ENCODE peak calls at places on chromosomes 1 and 21, in eight cellular contexts. M is myocyte, J is occipital lobe, O is mesendoderm, S is NCI-H774, B is activated T-cell treated with anti-CD3 and anti-CD28 coated beads for 1 hour, W is prostate gland, H is aorta. E is an unnamed sample.

GRCh38 chr1:35574655-35575400 is 1.7 kb downstream of the TFAP2E start:
- DNase-seq in S (no peak), W (peak), H (peak), J (no peak), B (no peak), O (peak), M (no peak), E (peak)

GRCh38 chr1:92990828-92991227 is 29.6 kb upstream of the DIPK1A start:
- DNase-seq in S (no peak), W (no peak), H (no peak), O (no peak), J (no peak), B (no peak), M (no peak), E (no peak)

GRCh38 chr1:18557621-18558465 is 72.8 kb upstream of the PAX7 start:
- DNase-seq in S (no peak), J (peak), W (no peak), O (peak), H (no peak), B (no peak), M (no peak), E (peak)

GRCh38 chr1:27650527-27651175 is 15.7 kb upstream of the FGR start:
- DNase-seq in J (no peak), H (no peak), B (no peak), S (no peak), W (no peak), M (no peak), O (peak), E (no peak)

GRCh38 chr1:24735619-24736375 is 9.4 kb upstream of the CLIC4 start:
- DNase-seq in H (peak), M (no peak), S (no peak), J (no peak), W (peak), B (no peak), O (peak), E (peak)

GRCh38 chr1:65995928-65996327 is 203.2 kb downstream of the PDE4B start:
- DNase-seq in M (no peak), S (no peak), W (no peak), B (no peak), O (no peak), H (no peak), J (no peak), E (no peak)

GRCh38 chr1:47388548-47389238 is 27.4 kb upstream of the FOXE3 start:
- DNase-seq in W (peak), J (peak), O (peak), M (peak), H (peak), B (peak), S (peak), E (peak)

GRCh38 chr1:147171399-147172167 is 687 bp downstream of the PRKAB2 start:
- DNase-seq in H (no peak), M (peak), J (no peak), O (no peak), S (no peak), B (no peak), W (peak), E (no peak)

GRCh38 chr21:44378646-44379581 is 25.5 kb downstream of the TRPM2 start:
- DNase-seq in W (no peak), M (no peak), O (no peak), S (no peak), H (peak), B (no peak), J (no peak), E (peak)

GRCh38 chr1:163528710-163529348 is 207.1 kb downstream of the NUF2 start:
- DNase-seq in W (no peak), M (peak), S (no peak), H (no peak), O (peak), J (no peak), B (no peak), E (no peak)

GRCh38 chr1:16973215-16973614 is 7.2 kb downstream of the MFAP2 start:
- DNase-seq in H (no peak), O (no peak), W (no peak), J (no peak), B (no peak), M (no peak), S (no peak), E (no peak)

GRCh38 chr1:222634180-222635013 is 16.5 kb downstream of the MIA3 start:
- DNase-seq in S (peak), H (no peak), O (peak), M (peak), B (peak), W (peak), J (no peak), E (no peak)

GRCh38 chr1:31531177-31532000 is 44.9 kb upstream of the TINAGL1 start:
- DNase-seq in O (peak), M (peak), J (no peak), S (peak), B (no peak), W (no peak), H (no peak), E (no peak)

GRCh38 chr1:154870734-154871133 is 653 bp upstream of the KCNN3 start:
- DNase-seq in O (no peak), M (no peak), S (no peak), B (no peak), J (no peak), H (no peak), W (no peak), E (no peak)

GRCh38 chr1:245656189-245656717 is 501.5 kb downstream of the KIF26B start:
- DNase-seq in J (no peak), B (no peak), S (no peak), M (peak), H (no peak), O (no peak), W (no peak), E (no peak)

GRCh38 chr21:39613029-39613934 is 542 bp downstream of the B3GALT5 start:
- DNase-seq in S (no peak), J (no peak), M (peak), W (no peak), B (no peak), O (peak), H (no peak), E (no peak)

GRCh38 chr1:51548986-51549619 is 30.0 kb upstream of the EPS15 start:
- DNase-seq in M (no peak), O (no peak), W (no peak), H (no peak), S (no peak), J (no peak), B (no peak), E (no peak)

GRCh38 chr1:154014154-154014910 is 23.8 kb downstream of the RPS27 start:
- DNase-seq in J (no peak), S (no peak), W (no peak), M (no peak), B (no peak), H (no peak), O (no peak), E (no peak)

GRCh38 chr1:24414884-24415333 is 693 bp upstream of the NIPAL3 start:
- DNase-seq in W (no peak), S (no peak), B (no peak), M (peak), H (no peak), J (no peak), O (no peak), E (no peak)

GRCh38 chr1:211581521-211581920 is 2.6 kb upstream of the SLC30A1 start:
- DNase-seq in M (no peak), B (no peak), W (no peak), H (no peak), O (no peak), S (no peak), J (no peak), E (no peak)

GRCh38 chr1:84427520-84428188 is 29.4 kb downstream of the DNASE2B start:
- DNase-seq in B (no peak), H (no peak), O (no peak), M (no peak), W (no peak), S (no peak), J (no peak), E (no peak)

E was measured in kidney.